ENCODE peak calls at places on chromosomes 12 and 14, in four cellular contexts. X, S, J and V are unnamed samples.

GRCh38 chr14:24013654-24014514 is 25.2 kb downstream of the DHRS4L2 start:
- DNase-seq in X (peak; percentile 67), S (peak; percentile 69), J (peak; percentile 79), V (peak; percentile 86)

GRCh38 chr14:104386281-104386841 is 193.2 kb upstream of the C14orf180 start:
- DNase-seq in X (no peak), S (peak; percentile 30), J (no peak), V (no peak)

GRCh38 chr14:22375321-22375930 is 213.6 kb downstream of the DAD1 start:
- DNase-seq in X (peak; percentile 33), S (no peak), J (peak; percentile 65), V (peak; percentile 61)

GRCh38 chr12:114933428-114934160 is 249.6 kb upstream of the TBX3 start:
- DNase-seq in X (no peak), S (no peak), J (peak; percentile 97), V (peak; percentile 57)

GRCh38 chr14:43651896-43652295 is 855.2 kb downstream of the FSCB start:
- DNase-seq in X (no peak), S (no peak), J (peak; percentile 5), V (peak; percentile 15)

GRCh38 chr12:10186299-10186698 is 7.5 kb downstream of the TMEM52B start:
- DNase-seq in X (no peak), S (no peak), J (no peak), V (no peak)

GRCh38 chr12:49863946-49864816 is 21.3 kb upstream of the BCDIN3D start:
- DNase-seq in X (no peak), S (peak; percentile 24), J (no peak), V (no peak)

GRCh38 chr12:4979737-4980136 is 63.9 kb upstream of the KCNA5 start:
- DNase-seq in X (no peak), S (no peak), J (no peak), V (no peak)

GRCh38 chr12:46701356-46701755 is 124.4 kb downstream of the SLC38A4 start:
- DNase-seq in X (no peak), S (no peak), J (no peak), V (peak; percentile 59)

GRCh38 chr12:56267443-56268071 is 815 bp downstream of the COQ10A start:
- DNase-seq in X (peak; percentile 12), S (peak; percentile 58), J (no peak), V (peak; percentile 40)

GRCh38 chr14:80164991-80165390 is 46.3 kb downstream of the DIO2 start:
- DNase-seq in X (no peak), S (no peak), J (no peak), V (no peak)

GRCh38 chr12:108116254-108116653 is 12.8 kb upstream of the WSCD2 start:
- DNase-seq in X (no peak), S (no peak), J (no peak), V (no peak)
- H3K27me3 ChIP-seq in X (no peaks in the 10 kb centered on the region), S (no peaks in the 10 kb centered on the region), J (peaks cover 54% of the 10 kb centered on the region), V (no peaks in the 10 kb centered on the region)

GRCh38 chr12:27333311-27334009 is 824 bp downstream of the BMAL2 start:
- DNase-seq in X (peak; percentile 9), S (peak; percentile 56), J (peak; percentile 47), V (no peak)
- H4K8ac ChIP-seq in X (no peak overlapping the region), S (no peak overlapping the region), J (peak overlapping the region; percentile 84), V (no peak overlapping the region)

DNA sequence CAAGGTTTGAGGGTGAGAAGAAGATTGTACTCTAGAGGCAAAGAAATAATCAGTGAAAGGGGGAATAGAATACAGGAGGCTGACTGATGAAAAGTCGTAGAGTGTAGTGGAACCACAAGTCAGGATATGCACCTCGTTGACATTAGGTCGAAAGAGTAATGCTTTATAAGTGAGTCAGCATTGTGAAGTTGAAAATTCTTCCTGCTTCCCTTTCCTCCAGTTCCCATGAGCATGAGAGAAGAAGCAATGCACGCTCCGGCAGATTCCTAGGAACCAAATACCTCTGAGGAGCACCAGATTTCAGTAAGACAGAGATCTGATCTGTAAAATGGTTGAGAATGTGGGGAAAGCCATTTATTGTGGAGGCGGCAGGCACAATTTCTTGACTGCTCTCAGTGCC is 16.5 kb downstream of the CCER1 start:
- DNase-seq in X (no peak), S (no peak), J (peak; percentile 75), V (peak; percentile 32)
- H2BK120ac ChIP-seq in X (no peak overlapping the region), S (no peak overlapping the region), J (peak overlapping the region; percentile 82), V (no peak overlapping the region)

GRCh38 chr12:76618031-76618430 is 58.5 kb upstream of the OSBPL8 start:
- DNase-seq in X (no peak), S (no peak), J (no peak), V (no peak)
- H3K27me3 ChIP-seq in X (no peaks in the 10 kb centered on the region), S (no peaks in the 10 kb centered on the region), J (no peaks in the 10 kb centered on the region), V (no peaks in the 10 kb centered on the region)

DNA sequence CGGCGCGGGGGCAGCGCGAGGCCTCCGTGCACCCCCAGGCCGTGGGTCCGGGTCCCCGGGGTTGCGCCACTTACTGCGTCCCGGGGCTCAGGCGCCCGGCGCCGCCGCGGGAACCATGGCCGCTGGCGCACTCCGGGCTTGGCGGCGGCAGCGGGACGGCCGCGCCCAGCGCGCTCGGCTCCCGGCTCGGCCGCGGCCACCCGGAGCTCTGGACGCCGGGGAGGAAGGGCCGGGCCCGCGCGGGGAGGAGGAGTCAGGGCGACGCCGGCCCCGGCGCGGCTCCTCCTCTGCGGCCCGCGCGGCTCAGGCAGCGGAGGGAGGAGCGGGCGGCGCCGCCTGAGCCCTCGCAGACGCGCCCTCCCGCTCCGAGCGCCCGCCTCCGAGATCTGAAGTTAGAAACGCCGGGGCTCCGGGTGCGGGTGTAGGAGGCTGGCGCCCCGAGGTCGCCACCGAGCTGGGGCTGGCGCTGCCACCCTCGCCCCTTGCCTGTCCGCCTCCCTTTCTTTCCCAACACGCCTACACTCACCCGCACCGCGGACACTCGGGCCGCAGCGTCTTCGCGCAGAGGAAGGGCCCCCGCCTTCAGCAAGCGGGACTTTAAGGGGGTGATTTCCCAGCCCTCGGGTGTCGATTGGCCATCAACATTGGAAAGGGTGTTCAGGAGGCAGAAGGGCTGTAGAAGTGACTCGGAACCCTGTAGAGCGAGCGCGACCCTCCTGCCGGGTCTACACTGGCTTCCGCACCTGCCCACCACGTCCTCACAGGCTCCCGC is at the start of gene NIN:
- DNase-seq in X (peak; percentile 79), S (peak; percentile 62), J (peak; percentile 82), V (peak; percentile 74)
- H4K8ac ChIP-seq in X (no peak within 1 kb of the TSS), S (no peak within 1 kb of the TSS), J (peak within 1 kb of the TSS; percentile 67), V (no peak within 1 kb of the TSS)

GRCh38 chr12:95003921-95004272 is 400 bp upstream of the NDUFA12 start:
- DNase-seq in X (no peak), S (no peak), J (peak; percentile 8), V (no peak)
- H2BK120ac ChIP-seq in X (peak overlapping the region; percentile 72), S (no peak overlapping the region), J (peak overlapping the region; percentile 90), V (no peak overlapping the region)

GRCh38 chr14:88040141-88040540 is 35.2 kb downstream of the GPR65 start:
- DNase-seq in X (no peak), S (no peak), J (no peak), V (no peak)
- H3K27me3 ChIP-seq in X (no peaks in the 10 kb centered on the region), S (no peaks in the 10 kb centered on the region), J (peaks cover 19% of the 10 kb centered on the region), V (no peaks in the 10 kb centered on the region)

GRCh38 chr14:96391293-96392118 is 422 bp upstream of the AK7 start:
- DNase-seq in X (peak; percentile 95), S (peak; percentile 99), J (peak; percentile 94), V (peak; percentile 97)
- H4K8ac ChIP-seq in X (no peak overlapping the region), S (no peak overlapping the region), J (peak overlapping the region; percentile 4), V (no peak overlapping the region)